ENCODE peak calls at places on chromosome 4, in nine cellular contexts. One of them, this sample, is unnamed.
A peak's percentile ranks its signal among the peaks of the same experiment; 100 is the strongest.

GRCh38 chr4:168731006-168731636 is 234.3 kb downstream of the PALLD start:
- DNase-seq in CD4-positive, alpha-beta T cell: no peak
- DNase-seq in lung: no peak
- DNase-seq in PC-9: no peak
- DNase-seq in A549: no peak
- DNase-seq in psoas muscle: no peak
- DNase-seq in tibial artery: no peak
- DNase-seq in GM23248: peak; percentile 47
- DNase-seq in cardiac muscle cell: peak; percentile 52
- DNase-seq in this sample: no peak

GRCh38 chr4:22762548-22762947 is 69.8 kb downstream of the GBA3 start:
- DNase-seq in psoas muscle: no peak
- DNase-seq in tibial artery: no peak
- DNase-seq in PC-9: no peak
- DNase-seq in lung: no peak
- DNase-seq in GM23248: no peak
- DNase-seq in A549: no peak
- DNase-seq in cardiac muscle cell: no peak
- DNase-seq in CD4-positive, alpha-beta T cell: no peak
- DNase-seq in this sample: no peak

GRCh38 chr4:95265814-95266740 is 282.7 kb downstream of the UNC5C start:
- DNase-seq in A549: no peak
- DNase-seq in PC-9: no peak
- DNase-seq in CD4-positive, alpha-beta T cell: no peak
- DNase-seq in psoas muscle: no peak
- DNase-seq in tibial artery: no peak
- DNase-seq in GM23248: peak; percentile 35
- DNase-seq in cardiac muscle cell: peak; percentile 20
- DNase-seq in lung: no peak
- DNase-seq in this sample: no peak

GRCh38 chr4:184310171-184310567 is 92.5 kb upstream of the ENPP6 start:
- DNase-seq in tibial artery: no peak
- DNase-seq in cardiac muscle cell: no peak
- DNase-seq in psoas muscle: peak; percentile 48
- DNase-seq in lung: peak; percentile 37
- DNase-seq in CD4-positive, alpha-beta T cell: peak; percentile 29
- DNase-seq in A549: peak; percentile 18
- DNase-seq in PC-9: no peak
- DNase-seq in GM23248: no peak
- DNase-seq in this sample: no peak

GRCh38 chr4:30269850-30270249 is 450.3 kb upstream of the PCDH7 start:
- DNase-seq in CD4-positive, alpha-beta T cell: no peak
- DNase-seq in PC-9: no peak
- DNase-seq in A549: peak; percentile 2
- DNase-seq in cardiac muscle cell: no peak
- DNase-seq in GM23248: no peak
- DNase-seq in lung: no peak
- DNase-seq in psoas muscle: no peak
- DNase-seq in tibial artery: no peak
- DNase-seq in this sample: no peak

GRCh38 chr4:103996637-103997036 is 276.9 kb upstream of the TACR3 start:
- DNase-seq in PC-9: peak; percentile 50
- DNase-seq in cardiac muscle cell: peak; percentile 66
- DNase-seq in CD4-positive, alpha-beta T cell: no peak
- DNase-seq in lung: no peak
- DNase-seq in tibial artery: no peak
- DNase-seq in psoas muscle: no peak
- DNase-seq in A549: peak; percentile 71
- DNase-seq in GM23248: peak; percentile 69
- DNase-seq in this sample: peak; percentile 6

GRCh38 chr4:2262145-2262943 is 435 bp upstream of the MXD4 start:
- DNase-seq in PC-9: peak; percentile 99
- DNase-seq in CD4-positive, alpha-beta T cell: peak; percentile 98
- DNase-seq in A549: peak; percentile 99
- DNase-seq in lung: peak; percentile 99
- DNase-seq in psoas muscle: peak; percentile 100
- DNase-seq in tibial artery: peak; percentile 100
- DNase-seq in GM23248: peak; percentile 100
- DNase-seq in cardiac muscle cell: peak; percentile 100
- DNase-seq in this sample: peak; percentile 99

GRCh38 chr4:66766557-66766956 is 778.7 kb downstream of the CENPC start:
- DNase-seq in cardiac muscle cell: no peak
- DNase-seq in A549: no peak
- DNase-seq in GM23248: no peak
- DNase-seq in CD4-positive, alpha-beta T cell: no peak
- DNase-seq in PC-9: no peak
- DNase-seq in psoas muscle: no peak
- DNase-seq in lung: no peak
- DNase-seq in tibial artery: no peak
- DNase-seq in this sample: no peak

GRCh38 chr4:101780284-101780683 is 10.2 kb upstream of the BANK1 start:
- DNase-seq in lung: no peak
- DNase-seq in PC-9: no peak
- DNase-seq in CD4-positive, alpha-beta T cell: no peak
- DNase-seq in tibial artery: no peak
- DNase-seq in GM23248: no peak
- DNase-seq in psoas muscle: no peak
- DNase-seq in cardiac muscle cell: no peak
- DNase-seq in A549: no peak
- DNase-seq in this sample: no peak

GRCh38 chr4:182213024-182213423 is 30.2 kb upstream of the TENM3 start:
- DNase-seq in cardiac muscle cell: peak; percentile 30
- DNase-seq in psoas muscle: no peak
- DNase-seq in CD4-positive, alpha-beta T cell: no peak
- DNase-seq in GM23248: no peak
- DNase-seq in tibial artery: no peak
- DNase-seq in PC-9: no peak
- DNase-seq in A549: no peak
- DNase-seq in lung: no peak
- DNase-seq in this sample: no peak

GRCh38 chr4:148445071-148445902 is 3.1 kb upstream of the NR3C2 start:
- DNase-seq in tibial artery: peak; percentile 82
- DNase-seq in PC-9: peak; percentile 31
- DNase-seq in GM23248: peak; percentile 42
- DNase-seq in lung: peak; percentile 61
- DNase-seq in A549: no peak
- DNase-seq in CD4-positive, alpha-beta T cell: peak; percentile 81
- DNase-seq in psoas muscle: peak; percentile 84
- DNase-seq in cardiac muscle cell: no peak
- DNase-seq in this sample: peak; percentile 26

GRCh38 chr4:72473434-72473900 is 95.6 kb downstream of the ADAMTS3 start:
- DNase-seq in GM23248: no peak
- DNase-seq in A549: no peak
- DNase-seq in cardiac muscle cell: peak; percentile 23
- DNase-seq in PC-9: no peak
- DNase-seq in CD4-positive, alpha-beta T cell: no peak
- DNase-seq in tibial artery: no peak
- DNase-seq in lung: no peak
- DNase-seq in psoas muscle: no peak
- DNase-seq in this sample: no peak

GRCh38 chr4:52144303-52144849 is 93.3 kb downstream of the SPATA18 start:
- DNase-seq in GM23248: no peak
- DNase-seq in A549: no peak
- DNase-seq in cardiac muscle cell: no peak
- DNase-seq in psoas muscle: no peak
- DNase-seq in CD4-positive, alpha-beta T cell: no peak
- DNase-seq in tibial artery: no peak
- DNase-seq in PC-9: no peak
- DNase-seq in lung: no peak
- DNase-seq in this sample: no peak

GRCh38 chr4:152308925-152309324 is 227.0 kb downstream of the FBXW7 start:
- DNase-seq in lung: no peak
- DNase-seq in cardiac muscle cell: no peak
- DNase-seq in A549: no peak
- DNase-seq in GM23248: no peak
- DNase-seq in tibial artery: no peak
- DNase-seq in PC-9: no peak
- DNase-seq in CD4-positive, alpha-beta T cell: no peak
- DNase-seq in psoas muscle: no peak
- DNase-seq in this sample: no peak
- H3K27ac ChIP-seq in lung: no peak overlapping the region
- H3K27ac ChIP-seq in cardiac muscle cell: no peak overlapping the region
- H3K27ac ChIP-seq in A549: no peak overlapping the region
- H3K27ac ChIP-seq in GM23248: no peak overlapping the region
- H3K27ac ChIP-seq in tibial artery: no peak overlapping the region
- H3K27ac ChIP-seq in PC-9: no peak overlapping the region
- H3K27ac ChIP-seq in CD4-positive, alpha-beta T cell: no peak overlapping the region
- H3K27ac ChIP-seq in psoas muscle: no peak overlapping the region
- H3K27ac ChIP-seq in this sample: no peak overlapping the region

DNA sequence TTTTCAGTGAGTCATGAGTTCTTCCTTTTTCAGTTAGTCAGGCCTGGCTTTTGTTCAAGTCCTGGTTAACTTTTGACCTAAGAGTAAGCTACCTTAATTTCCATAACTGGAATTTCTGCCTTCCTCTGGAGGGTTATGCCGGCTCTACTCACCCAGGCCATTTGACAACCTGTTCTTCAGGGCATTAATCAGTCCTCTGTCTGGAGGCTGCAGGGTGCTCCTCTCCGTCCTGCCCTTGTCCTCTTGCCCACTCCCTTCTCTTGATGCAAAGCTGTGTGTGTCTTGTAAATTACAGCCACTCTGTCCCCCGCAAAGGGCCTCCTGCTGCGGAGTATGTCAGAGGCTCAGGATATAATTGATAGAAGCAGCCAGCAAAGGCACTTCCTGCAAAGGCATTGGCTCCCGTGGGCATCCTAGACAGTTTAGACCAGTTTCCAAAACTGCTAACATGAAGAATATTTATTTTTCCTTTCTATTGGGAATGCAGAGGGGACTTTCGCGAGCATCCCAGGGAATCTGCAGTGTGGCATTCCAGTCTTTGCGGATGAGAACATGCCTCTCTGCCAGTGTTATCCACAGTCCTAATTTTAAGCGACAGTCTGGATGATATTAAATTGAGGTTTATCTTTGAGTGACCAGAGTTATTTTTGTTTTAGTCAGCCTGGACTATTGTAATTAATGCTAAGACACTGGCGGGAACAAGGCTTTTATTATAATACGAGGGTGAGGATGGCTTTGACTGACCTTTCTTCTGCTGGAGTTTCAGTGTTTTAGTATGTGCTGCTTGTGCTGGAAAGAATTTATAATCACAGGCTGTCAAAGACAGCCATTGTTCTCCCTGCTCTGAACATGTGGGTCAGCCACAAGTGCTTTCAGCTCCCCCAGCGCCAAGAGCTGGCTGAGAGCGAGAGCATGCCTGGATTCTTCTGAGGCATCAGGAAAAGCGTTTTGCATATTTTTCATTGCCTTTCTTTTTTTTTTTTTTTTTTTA is 74.2 kb downstream of the LIMCH1 start:
- DNase-seq in CD4-positive, alpha-beta T cell: no peak
- DNase-seq in A549: peak; percentile 17
- DNase-seq in tibial artery: no peak
- DNase-seq in PC-9: peak; percentile 68
- DNase-seq in GM23248: peak; percentile 60
- DNase-seq in psoas muscle: peak; percentile 60
- DNase-seq in lung: peak; percentile 37
- DNase-seq in cardiac muscle cell: peak; percentile 68
- DNase-seq in this sample: peak; percentile 67
- H3K27ac ChIP-seq in CD4-positive, alpha-beta T cell: no peak overlapping the region
- H3K27ac ChIP-seq in A549: peak overlapping the region; percentile 64
- H3K27ac ChIP-seq in tibial artery: peak overlapping the region; percentile 68
- H3K27ac ChIP-seq in PC-9: peak overlapping the region; percentile 82
- H3K27ac ChIP-seq in GM23248: no peak overlapping the region
- H3K27ac ChIP-seq in psoas muscle: peak overlapping the region; percentile 44
- H3K27ac ChIP-seq in lung: peak overlapping the region; percentile 43
- H3K27ac ChIP-seq in cardiac muscle cell: no peak overlapping the region
- H3K27ac ChIP-seq in this sample: peak overlapping the region; percentile 31

GRCh38 chr4:41433361-41433760 is 104.6 kb upstream of the LIMCH1 start:
- DNase-seq in A549: no peak
- DNase-seq in lung: no peak
- DNase-seq in CD4-positive, alpha-beta T cell: no peak
- DNase-seq in tibial artery: no peak
- DNase-seq in GM23248: no peak
- DNase-seq in PC-9: no peak
- DNase-seq in cardiac muscle cell: no peak
- DNase-seq in psoas muscle: no peak
- DNase-seq in this sample: no peak

GRCh38 chr4:41436365-41437263 is 101.3 kb upstream of the LIMCH1 start:
- DNase-seq in psoas muscle: no peak
- DNase-seq in lung: no peak
- DNase-seq in GM23248: no peak
- DNase-seq in CD4-positive, alpha-beta T cell: no peak
- DNase-seq in tibial artery: no peak
- DNase-seq in PC-9: no peak
- DNase-seq in A549: no peak
- DNase-seq in cardiac muscle cell: no peak
- DNase-seq in this sample: no peak

GRCh38 chr4:41437264-41437566 is 100.7 kb upstream of the LIMCH1 start:
- DNase-seq in PC-9: peak; percentile 14
- DNase-seq in tibial artery: no peak
- DNase-seq in psoas muscle: no peak
- DNase-seq in CD4-positive, alpha-beta T cell: no peak
- DNase-seq in lung: no peak
- DNase-seq in GM23248: no peak
- DNase-seq in A549: no peak
- DNase-seq in cardiac muscle cell: no peak
- DNase-seq in this sample: no peak

GRCh38 chr4:41432889-41433288 is 105.1 kb upstream of the LIMCH1 start:
- DNase-seq in lung: no peak
- DNase-seq in PC-9: peak; percentile 21
- DNase-seq in CD4-positive, alpha-beta T cell: no peak
- DNase-seq in psoas muscle: no peak
- DNase-seq in tibial artery: no peak
- DNase-seq in cardiac muscle cell: peak; percentile 89
- DNase-seq in GM23248: peak; percentile 74
- DNase-seq in A549: peak; percentile 57
- DNase-seq in this sample: no peak

GRCh38 chr4:41435509-41435908 is 102.4 kb upstream of the LIMCH1 start:
- DNase-seq in GM23248: no peak
- DNase-seq in lung: no peak
- DNase-seq in A549: no peak
- DNase-seq in cardiac muscle cell: no peak
- DNase-seq in tibial artery: no peak
- DNase-seq in CD4-positive, alpha-beta T cell: no peak
- DNase-seq in psoas muscle: no peak
- DNase-seq in PC-9: no peak
- DNase-seq in this sample: no peak
- H3K27ac ChIP-seq in GM23248: no peak overlapping the region
- H3K27ac ChIP-seq in lung: no peak overlapping the region
- H3K27ac ChIP-seq in A549: peak overlapping the region; percentile 58
- H3K27ac ChIP-seq in cardiac muscle cell: no peak overlapping the region
- H3K27ac ChIP-seq in tibial artery: no peak overlapping the region
- H3K27ac ChIP-seq in CD4-positive, alpha-beta T cell: no peak overlapping the region
- H3K27ac ChIP-seq in psoas muscle: no peak overlapping the region
- H3K27ac ChIP-seq in PC-9: no peak overlapping the region
- H3K27ac ChIP-seq in this sample: no peak overlapping the region

GRCh38 chr4:151743894-151744293 is 16.9 kb downstream of the GATB start:
- DNase-seq in tibial artery: no peak
- DNase-seq in A549: no peak
- DNase-seq in psoas muscle: no peak
- DNase-seq in PC-9: no peak
- DNase-seq in lung: no peak
- DNase-seq in cardiac muscle cell: no peak
- DNase-seq in GM23248: no peak
- DNase-seq in CD4-positive, alpha-beta T cell: no peak
- DNase-seq in this sample: no peak
- H3K27ac ChIP-seq in tibial artery: no peak overlapping the region
- H3K27ac ChIP-seq in A549: no peak overlapping the region
- H3K27ac ChIP-seq in psoas muscle: no peak overlapping the region
- H3K27ac ChIP-seq in PC-9: peak overlapping the region; percentile 81
- H3K27ac ChIP-seq in lung: no peak overlapping the region
- H3K27ac ChIP-seq in cardiac muscle cell: no peak overlapping the region
- H3K27ac ChIP-seq in GM23248: peak overlapping the region; percentile 78
- H3K27ac ChIP-seq in CD4-positive, alpha-beta T cell: no peak overlapping the region
- H3K27ac ChIP-seq in this sample: no peak overlapping the region

GRCh38 chr4:153510252-153511001 is 44.3 kb downstream of the TMEM131L start:
- DNase-seq in GM23248: no peak
- DNase-seq in tibial artery: no peak
- DNase-seq in CD4-positive, alpha-beta T cell: no peak
- DNase-seq in A549: no peak
- DNase-seq in psoas muscle: no peak
- DNase-seq in PC-9: no peak
- DNase-seq in lung: no peak
- DNase-seq in cardiac muscle cell: no peak
- DNase-seq in this sample: no peak
- H3K27ac ChIP-seq in GM23248: no peak overlapping the region
- H3K27ac ChIP-seq in tibial artery: peak overlapping the region; percentile 85
- H3K27ac ChIP-seq in CD4-positive, alpha-beta T cell: no peak overlapping the region
- H3K27ac ChIP-seq in A549: no peak overlapping the region
- H3K27ac ChIP-seq in psoas muscle: no peak overlapping the region
- H3K27ac ChIP-seq in PC-9: no peak overlapping the region
- H3K27ac ChIP-seq in lung: no peak overlapping the region
- H3K27ac ChIP-seq in cardiac muscle cell: no peak overlapping the region
- H3K27ac ChIP-seq in this sample: no peak overlapping the region